ENCODE peak calls at places on chromosome 7, in ten cellular contexts. F is right lobe of liver; L is spleen; G is activated CD8-positive, alpha-beta memory T cell treated with anti-CD3 and anti-CD28 coated beads, Interleukin-2, amount 10 ng/mL, durations not matched to agents 7 days and 5 days; C is CD8-positive, alpha-beta memory T cell; N is AG08395; D is GM12892; T is CD4-positive, alpha-beta T cell; M is heart right ventricle; W is HT1080. O is an unnamed sample.

GRCh38 chr7:139192014-139192706 is 38.9 kb upstream of the UBN2 start:
- DNase-seq in N (no peak), T (no peak), L (no peak), D (no peak), M (no peak), F (no peak), C (no peak), W (no peak), G (no peak), O (no peak)

GRCh38 chr7:1915326-1915725 is 245.2 kb downstream of the ELFN1 start:
- DNase-seq in C (no peak), G (no peak), M (peak), T (no peak), D (no peak), L (peak), W (no peak), F (no peak), N (no peak), O (no peak)

GRCh38 chr7:117271566-117271965 is 51.3 kb downstream of the WNT2 start:
- DNase-seq in F (no peak), T (no peak), W (no peak), M (no peak), L (no peak), G (no peak), D (no peak), C (no peak), N (no peak), O (no peak)

GRCh38 chr7:27961255-27961654 is 219.3 kb downstream of the JAZF1 start:
- DNase-seq in M (no peak), D (no peak), F (no peak), N (peak), C (no peak), T (no peak), L (no peak), W (peak), G (no peak), O (no peak)

GRCh38 chr7:32023353-32023752 is 46.9 kb downstream of the PDE1C start:
- DNase-seq in T (no peak), M (no peak), N (no peak), G (no peak), F (no peak), D (no peak), L (no peak), C (no peak), W (no peak), O (no peak)

GRCh38 chr7:122290476-122290875 is 14.1 kb downstream of the FEZF1 start:
- DNase-seq in L (no peak), C (no peak), N (no peak), W (no peak), F (no peak), G (no peak), T (no peak), M (no peak), D (no peak), O (no peak)

GRCh38 chr7:128103498-128104108 is 72.4 kb upstream of the LRRC4 start:
- DNase-seq in N (peak), C (no peak), G (peak), F (no peak), L (peak), M (peak), T (no peak), D (peak), W (no peak), O (peak)

GRCh38 chr7:25856056-25856780 is 295.8 kb upstream of the NFE2L3 start:
- DNase-seq in N (no peak), W (no peak), F (no peak), G (no peak), L (no peak), D (no peak), M (no peak), C (no peak), T (no peak), O (peak)

GRCh38 chr7:98294798-98295382 is 13.4 kb downstream of the BRI3 start:
- DNase-seq in N (peak), D (peak), C (no peak), W (peak), M (peak), G (no peak), L (no peak), F (peak), T (no peak), O (peak)

GRCh38 chr7:76216683-76217082 is 15.0 kb downstream of the SRRM3 start:
- DNase-seq in G (no peak), F (no peak), N (no peak), L (no peak), D (no peak), C (no peak), M (no peak), W (no peak), T (no peak), O (peak)

GRCh38 chr7:6631605-6632004 is 5.5 kb upstream of the ZNF316 start:
- DNase-seq in W (no peak), M (no peak), G (no peak), D (no peak), L (no peak), C (no peak), T (no peak), F (no peak), N (no peak), O (no peak)

GRCh38 chr7:98599886-98600285 is 17.2 kb upstream of the NPTX2 start:
- DNase-seq in L (no peak), M (no peak), F (no peak), W (no peak), T (no peak), N (no peak), D (no peak), G (no peak), C (no peak), O (no peak)

GRCh38 chr7:37916017-37916672 is 472 bp downstream of the SFRP4 start:
- DNase-seq in D (no peak), M (peak), L (no peak), C (no peak), W (no peak), T (no peak), G (no peak), F (no peak), N (no peak), O (peak)

GRCh38 chr7:6166443-6166871 is 106.0 kb downstream of the CYTH3 start:
- DNase-seq in N (no peak), M (peak), C (no peak), G (no peak), W (no peak), F (no peak), T (no peak), D (no peak), L (no peak), O (peak)

GRCh38 chr7:7329321-7329720 is 147.0 kb downstream of the C1GALT1 start:
- DNase-seq in T (no peak), C (no peak), D (no peak), F (no peak), L (no peak), G (no peak), N (no peak), M (no peak), W (no peak), O (no peak)

GRCh38 chr7:102286237-102287081 is at the start of gene SH2B2:
- DNase-seq in N (peak), C (no peak), D (no peak), G (no peak), M (peak), F (peak), L (peak), W (peak), T (peak), O (peak)

GRCh38 chr7:92485974-92486373 is 8.2 kb upstream of the ERVW-1 start:
- DNase-seq in M (no peak), W (no peak), N (no peak), T (no peak), L (no peak), C (no peak), D (no peak), F (no peak), G (peak), O (no peak)

GRCh38 chr7:157008206-157009169 is 2.0 kb downstream of the MNX1 start:
- DNase-seq in M (no peak), L (peak), T (no peak), G (no peak), F (no peak), D (no peak), C (no peak), W (no peak), N (no peak), O (no peak)

GRCh38 chr7:108348913-108349312 is 107.3 kb downstream of the NRCAM start:
- DNase-seq in W (peak), L (no peak), F (no peak), G (no peak), T (no peak), M (no peak), N (peak), C (no peak), D (no peak), O (no peak)

GRCh38 chr7:150375662-150376521 is 3.2 kb upstream of the ZNF775 start:
- DNase-seq in G (no peak), W (no peak), N (no peak), C (no peak), D (no peak), M (no peak), F (no peak), T (no peak), L (no peak), O (no peak)

GRCh38 chr7:74275401-74275881 is 13.8 kb upstream of the CLIP2 start:
- DNase-seq in C (no peak), F (no peak), G (no peak), N (no peak), W (no peak), L (no peak), M (no peak), T (no peak), D (no peak), O (no peak)

GRCh38 chr7:139667377-139667776 is 110.4 kb downstream of the HIPK2 start:
- DNase-seq in G (no peak), C (no peak), M (no peak), N (peak), D (no peak), F (no peak), W (no peak), L (no peak), T (no peak), O (no peak)

GRCh38 chr7:16982640-16983103 is 100.9 kb upstream of the AGR3 start:
- DNase-seq in N (peak), C (no peak), G (no peak), T (peak), D (no peak), W (peak), M (no peak), L (no peak), F (no peak), O (peak)

GRCh38 chr7:142889825-142890224 is 4.3 kb upstream of the TRPV6 start:
- DNase-seq in W (no peak), D (no peak), C (no peak), M (no peak), N (no peak), F (peak), G (no peak), L (no peak), T (no peak), O (no peak)

GRCh38 chr7:47405921-47406765 is 175.8 kb downstream of the TNS3 start:
- DNase-seq in M (peak), F (peak), N (peak), L (no peak), G (no peak), D (no peak), T (no peak), W (no peak), C (no peak), O (no peak)

O was measured in NCI-H345.